ENCODE peak calls at places on chromosome X, in six cellular contexts. One of them, this sample, is unnamed.

GRCh38 chrX:7372843-7373525 is 225.0 kb upstream of the PUDP start:
- DNase-seq in fibroblast of pulmonary artery: peak; percentile 16
- DNase-seq in NB4: peak; percentile 9
- DNase-seq in stimulated activated CD4-positive, alpha-beta T cell treated with anti-CD3 and anti-CD28 coated beads, Interleukin-15, amount 100 ng/mL, for 24 hours: no peak
- DNase-seq in CD8-positive, alpha-beta T cell: no peak
- DNase-seq in AG09319: no peak
- DNase-seq in this sample: no peak

GRCh38 chrX:21698274-21698673 is 40.1 kb upstream of the KLHL34 start:
- DNase-seq in fibroblast of pulmonary artery: no peak
- DNase-seq in NB4: peak; percentile 0
- DNase-seq in stimulated activated CD4-positive, alpha-beta T cell treated with anti-CD3 and anti-CD28 coated beads, Interleukin-15, amount 100 ng/mL, for 24 hours: no peak
- DNase-seq in CD8-positive, alpha-beta T cell: no peak
- DNase-seq in AG09319: no peak
- DNase-seq in this sample: no peak

GRCh38 chrX:101619336-101619735 is 1.5 kb upstream of the ARMCX6 start:
- DNase-seq in fibroblast of pulmonary artery: no peak
- DNase-seq in NB4: no peak
- DNase-seq in stimulated activated CD4-positive, alpha-beta T cell treated with anti-CD3 and anti-CD28 coated beads, Interleukin-15, amount 100 ng/mL, for 24 hours: peak; percentile 29
- DNase-seq in CD8-positive, alpha-beta T cell: no peak
- DNase-seq in AG09319: no peak
- DNase-seq in this sample: peak; percentile 25

GRCh38 chrX:40108959-40109287 is 11.2 kb upstream of the BCOR start:
- DNase-seq in fibroblast of pulmonary artery: peak; percentile 80
- DNase-seq in NB4: peak; percentile 78
- DNase-seq in stimulated activated CD4-positive, alpha-beta T cell treated with anti-CD3 and anti-CD28 coated beads, Interleukin-15, amount 100 ng/mL, for 24 hours: peak; percentile 72
- DNase-seq in CD8-positive, alpha-beta T cell: peak; percentile 41
- DNase-seq in AG09319: no peak
- DNase-seq in this sample: no peak

GRCh38 chrX:138191998-138192397 is 519.5 kb downstream of the FGF13 start:
- DNase-seq in fibroblast of pulmonary artery: peak; percentile 0
- DNase-seq in NB4: peak; percentile 51
- DNase-seq in stimulated activated CD4-positive, alpha-beta T cell treated with anti-CD3 and anti-CD28 coated beads, Interleukin-15, amount 100 ng/mL, for 24 hours: peak; percentile 2
- DNase-seq in CD8-positive, alpha-beta T cell: no peak
- DNase-seq in AG09319: no peak
- DNase-seq in this sample: peak; percentile 23

GRCh38 chrX:104270916-104271512 is 16.3 kb upstream of the ESX1 start:
- DNase-seq in fibroblast of pulmonary artery: peak; percentile 46
- DNase-seq in NB4: peak; percentile 45
- DNase-seq in stimulated activated CD4-positive, alpha-beta T cell treated with anti-CD3 and anti-CD28 coated beads, Interleukin-15, amount 100 ng/mL, for 24 hours: peak; percentile 52
- DNase-seq in CD8-positive, alpha-beta T cell: peak; percentile 1
- DNase-seq in AG09319: no peak
- DNase-seq in this sample: no peak

GRCh38 chrX:1909419-1910206 is 294.8 kb downstream of the ASMT start:
- DNase-seq in fibroblast of pulmonary artery: no peak
- DNase-seq in NB4: no peak
- DNase-seq in stimulated activated CD4-positive, alpha-beta T cell treated with anti-CD3 and anti-CD28 coated beads, Interleukin-15, amount 100 ng/mL, for 24 hours: no peak
- DNase-seq in CD8-positive, alpha-beta T cell: no peak
- DNase-seq in AG09319: no peak
- DNase-seq in this sample: no peak

GRCh38 chrX:123962006-123962485 is 540 bp downstream of the STAG2 start:
- DNase-seq in fibroblast of pulmonary artery: peak; percentile 7
- DNase-seq in NB4: no peak
- DNase-seq in stimulated activated CD4-positive, alpha-beta T cell treated with anti-CD3 and anti-CD28 coated beads, Interleukin-15, amount 100 ng/mL, for 24 hours: no peak
- DNase-seq in CD8-positive, alpha-beta T cell: no peak
- DNase-seq in AG09319: no peak
- DNase-seq in this sample: no peak

GRCh38 chrX:24561121-24561520 is 86.0 kb downstream of the PCYT1B start:
- DNase-seq in fibroblast of pulmonary artery: peak; percentile 23
- DNase-seq in NB4: peak; percentile 55
- DNase-seq in stimulated activated CD4-positive, alpha-beta T cell treated with anti-CD3 and anti-CD28 coated beads, Interleukin-15, amount 100 ng/mL, for 24 hours: no peak
- DNase-seq in CD8-positive, alpha-beta T cell: no peak
- DNase-seq in AG09319: no peak
- DNase-seq in this sample: no peak

GRCh38 chrX:70133303-70134115 is at the start of gene IGBP1:
- DNase-seq in fibroblast of pulmonary artery: peak; percentile 85
- DNase-seq in NB4: peak; percentile 95
- DNase-seq in stimulated activated CD4-positive, alpha-beta T cell treated with anti-CD3 and anti-CD28 coated beads, Interleukin-15, amount 100 ng/mL, for 24 hours: peak; percentile 79
- DNase-seq in CD8-positive, alpha-beta T cell: peak; percentile 60
- DNase-seq in AG09319: peak; percentile 60
- DNase-seq in this sample: peak; percentile 89

GRCh38 chrX:56618250-56618649 is 54.8 kb downstream of the UBQLN2 start:
- DNase-seq in fibroblast of pulmonary artery: peak; percentile 0
- DNase-seq in NB4: no peak
- DNase-seq in stimulated activated CD4-positive, alpha-beta T cell treated with anti-CD3 and anti-CD28 coated beads, Interleukin-15, amount 100 ng/mL, for 24 hours: no peak
- DNase-seq in CD8-positive, alpha-beta T cell: no peak
- DNase-seq in AG09319: no peak
- DNase-seq in this sample: no peak

GRCh38 chrX:135275973-135276372 is 24.1 kb downstream of the ETDA start:
- DNase-seq in fibroblast of pulmonary artery: no peak
- DNase-seq in NB4: peak; percentile 43
- DNase-seq in stimulated activated CD4-positive, alpha-beta T cell treated with anti-CD3 and anti-CD28 coated beads, Interleukin-15, amount 100 ng/mL, for 24 hours: no peak
- DNase-seq in CD8-positive, alpha-beta T cell: no peak
- DNase-seq in AG09319: no peak
- DNase-seq in this sample: no peak

GRCh38 chrX:129461801-129462456 is 61.4 kb downstream of the SMARCA1 start:
- DNase-seq in fibroblast of pulmonary artery: no peak
- DNase-seq in NB4: no peak
- DNase-seq in stimulated activated CD4-positive, alpha-beta T cell treated with anti-CD3 and anti-CD28 coated beads, Interleukin-15, amount 100 ng/mL, for 24 hours: no peak
- DNase-seq in CD8-positive, alpha-beta T cell: no peak
- DNase-seq in AG09319: no peak
- DNase-seq in this sample: no peak

GRCh38 chrX:154717824-154718223 is 33.1 kb downstream of the GAB3 start:
- DNase-seq in fibroblast of pulmonary artery: peak; percentile 45
- DNase-seq in NB4: peak; percentile 84
- DNase-seq in stimulated activated CD4-positive, alpha-beta T cell treated with anti-CD3 and anti-CD28 coated beads, Interleukin-15, amount 100 ng/mL, for 24 hours: no peak
- DNase-seq in CD8-positive, alpha-beta T cell: no peak
- DNase-seq in AG09319: no peak
- DNase-seq in this sample: no peak

GRCh38 chrX:118551426-118551825 is 55.8 kb downstream of the DOCK11 start:
- DNase-seq in fibroblast of pulmonary artery: no peak
- DNase-seq in NB4: no peak
- DNase-seq in stimulated activated CD4-positive, alpha-beta T cell treated with anti-CD3 and anti-CD28 coated beads, Interleukin-15, amount 100 ng/mL, for 24 hours: no peak
- DNase-seq in CD8-positive, alpha-beta T cell: no peak
- DNase-seq in AG09319: no peak
- DNase-seq in this sample: no peak

GRCh38 chrX:105872921-105873320 is 50.6 kb downstream of the NRK start:
- DNase-seq in fibroblast of pulmonary artery: no peak
- DNase-seq in NB4: peak; percentile 14
- DNase-seq in stimulated activated CD4-positive, alpha-beta T cell treated with anti-CD3 and anti-CD28 coated beads, Interleukin-15, amount 100 ng/mL, for 24 hours: no peak
- DNase-seq in CD8-positive, alpha-beta T cell: no peak
- DNase-seq in AG09319: no peak
- DNase-seq in this sample: no peak

GRCh38 chrX:39309721-39310152 is 508.5 kb downstream of the MID1IP1 start:
- DNase-seq in fibroblast of pulmonary artery: peak; percentile 46
- DNase-seq in NB4: peak; percentile 40
- DNase-seq in stimulated activated CD4-positive, alpha-beta T cell treated with anti-CD3 and anti-CD28 coated beads, Interleukin-15, amount 100 ng/mL, for 24 hours: peak; percentile 55
- DNase-seq in CD8-positive, alpha-beta T cell: peak; percentile 12
- DNase-seq in AG09319: no peak
- DNase-seq in this sample: no peak

GRCh38 chrX:16320765-16321355 is 153.6 kb downstream of the MAGEB17 start:
- DNase-seq in fibroblast of pulmonary artery: no peak
- DNase-seq in NB4: no peak
- DNase-seq in stimulated activated CD4-positive, alpha-beta T cell treated with anti-CD3 and anti-CD28 coated beads, Interleukin-15, amount 100 ng/mL, for 24 hours: no peak
- DNase-seq in CD8-positive, alpha-beta T cell: no peak
- DNase-seq in AG09319: no peak
- DNase-seq in this sample: no peak

GRCh38 chrX:6667048-6667768 is 132.3 kb upstream of the VCX3A start:
- DNase-seq in fibroblast of pulmonary artery: no peak
- DNase-seq in NB4: peak; percentile 2
- DNase-seq in stimulated activated CD4-positive, alpha-beta T cell treated with anti-CD3 and anti-CD28 coated beads, Interleukin-15, amount 100 ng/mL, for 24 hours: no peak
- DNase-seq in CD8-positive, alpha-beta T cell: no peak
- DNase-seq in AG09319: no peak
- DNase-seq in this sample: no peak

GRCh38 chrX:12949927-12950656 is 24.8 kb upstream of the TMSB4X start:
- DNase-seq in fibroblast of pulmonary artery: peak; percentile 92
- DNase-seq in NB4: peak; percentile 83
- DNase-seq in stimulated activated CD4-positive, alpha-beta T cell treated with anti-CD3 and anti-CD28 coated beads, Interleukin-15, amount 100 ng/mL, for 24 hours: peak; percentile 88
- DNase-seq in CD8-positive, alpha-beta T cell: peak; percentile 67
- DNase-seq in AG09319: peak; percentile 62
- DNase-seq in this sample: no peak

This sample was measured in NT2/D1.